ENCODE peak calls at places on chromosomes 5 and 9, in six cellular contexts. T is SK-N-SH; R is stimulated activated CD8-positive, alpha-beta memory T cell treated with anti-CD3 and anti-CD28 coated beads, Interleukin-7, amount 100 ng/mL, for 1 hour; C is kidney epithelial cell; D is A549; N is H54. V is an unnamed sample.

GRCh38 chr9:135454737-135455136 is 24.8 kb upstream of the PPP1R26 start:
- DNase-seq in T (no peak), R (no peak), C (no peak), D (no peak), N (no peak), V (no peak)

GRCh38 chr5:133680830-133681555 is 68.7 kb upstream of the FSTL4 start:
- DNase-seq in T (peak), R (no peak), C (no peak), D (no peak), N (no peak), V (no peak)

GRCh38 chr5:61330341-61330878 is 1.6 kb upstream of the ZSWIM6 start:
- DNase-seq in T (peak), R (no peak), C (no peak), D (peak), N (peak), V (no peak)

GRCh38 chr5:30040483-30041116 is 1152.9 kb upstream of the CDH6 start:
- DNase-seq in T (peak), R (no peak), C (peak), D (peak), N (peak), V (peak)

GRCh38 chr5:141623197-141623596 is 4.4 kb upstream of the DIAPH1 start:
- DNase-seq in T (no peak), R (no peak), C (no peak), D (no peak), N (no peak), V (no peak)

GRCh38 chr5:89260254-89260653 is 377.3 kb upstream of the MEF2C start:
- DNase-seq in T (no peak), R (no peak), C (no peak), D (no peak), N (no peak), V (peak)

GRCh38 chr5:128328479-128328878 is 209.6 kb downstream of the FBN2 start:
- DNase-seq in T (no peak), R (no peak), C (no peak), D (no peak), N (no peak), V (no peak)

GRCh38 chr5:10338996-10339903 is 14.2 kb upstream of the MARCHF6 start:
- DNase-seq in T (peak), R (no peak), C (no peak), D (no peak), N (no peak), V (no peak)

GRCh38 chr5:94027145-94027544 is 285.7 kb upstream of the POU5F2 start:
- DNase-seq in T (no peak), R (no peak), C (no peak), D (no peak), N (no peak), V (no peak)

GRCh38 chr5:7321724-7322123 is 74.2 kb upstream of the ADCY2 start:
- DNase-seq in T (no peak), R (no peak), C (peak), D (no peak), N (no peak), V (no peak)

GRCh38 chr9:104028827-104029226 is 65.3 kb upstream of the SMC2 start:
- DNase-seq in T (no peak), R (no peak), C (no peak), D (no peak), N (no peak), V (no peak)

V was measured in epithelial cell of proximal tubule.